ENCODE peak calls at places on chromosome 18, in four cellular contexts. N is A549, I is ACHN, U is lower lobe of right lung. F is an unnamed sample.
A peak's percentile ranks its signal among the peaks of the same experiment; 100 is the strongest.

GRCh38 chr18:29060349-29060748 is 883.4 kb upstream of the CDH2 start:
- DNase-seq in N (no peak), U (no peak), I (no peak), F (no peak)

GRCh38 chr18:46067431-46068007 is 4.5 kb downstream of the PSTPIP2 start:
- DNase-seq in I (no peak), N (no peak), U (no peak), F (no peak)

GRCh38 chr18:47345291-47345690 is 93.8 kb upstream of the SKOR2 start:
- DNase-seq in U (no peak), I (no peak), N (no peak), F (no peak)

GRCh38 chr18:36085195-36085594 is 17.8 kb upstream of the RPRD1A start:
- DNase-seq in U (no peak), I (no peak), N (no peak), F (no peak)

GRCh38 chr18:48860276-48861180 is 90.2 kb downstream of the SMAD7 start:
- DNase-seq in N (no peak), U (peak; percentile 24), I (no peak), F (no peak)

GRCh38 chr18:49111191-49111988 is 160.6 kb upstream of the SMAD7 start:
- DNase-seq in I (no peak), N (no peak), U (no peak), F (no peak)

GRCh38 chr18:74373428-74373827 is 57.8 kb downstream of the C18orf63 start:
- DNase-seq in U (no peak), N (no peak), I (no peak), F (no peak)

GRCh38 chr18:10457798-10458197 is 3.4 kb downstream of the APCDD1 start:
- DNase-seq in I (no peak), U (no peak), N (no peak), F (no peak)

GRCh38 chr18:68083131-68083530 is 566.6 kb upstream of the DSEL start:
- DNase-seq in N (no peak), I (no peak), U (no peak), F (no peak)

GRCh38 chr18:73785276-73785675 is 362.4 kb downstream of the FBXO15 start:
- DNase-seq in U (no peak), I (no peak), N (no peak), F (no peak)

GRCh38 chr18:26327062-26327461 is 100.8 kb downstream of the TAF4B start:
- DNase-seq in I (no peak), U (no peak), N (no peak), F (no peak)

GRCh38 chr18:74512321-74513053 is 16.3 kb downstream of the CNDP2 start:
- DNase-seq in U (no peak), I (no peak), N (no peak), F (peak; percentile 90)

GRCh38 chr18:62505669-62506494 is 16.9 kb upstream of the ZCCHC2 start:
- DNase-seq in U (no peak), N (no peak), I (peak; percentile 54), F (no peak)

GRCh38 chr18:52694804-52695203 is 354.8 kb downstream of the DCC start:
- DNase-seq in N (peak; percentile 3), I (peak; percentile 16), U (no peak), F (peak; percentile 47)

GRCh38 chr18:35072616-35073015 is 31.4 kb downstream of the MAPRE2 start:
- DNase-seq in N (no peak), I (no peak), U (no peak), F (no peak)

GRCh38 chr18:50707841-50708240 is 112.0 kb downstream of the MRO start:
- DNase-seq in N (no peak), I (no peak), U (no peak), F (no peak)

GRCh38 chr18:58476022-58476421 is 152.9 kb downstream of the ALPK2 start:
- DNase-seq in I (no peak), U (no peak), N (no peak), F (no peak)

GRCh38 chr18:48326901-48327675 is 82.1 kb downstream of the ZBTB7C start:
- DNase-seq in N (no peak), U (no peak), I (peak; percentile 58), F (no peak)

GRCh38 chr18:34493566-34494358 is 216.3 kb upstream of the DTNA start:
- DNase-seq in I (peak; percentile 4), N (no peak), U (peak; percentile 52), F (no peak)

GRCh38 chr18:45755936-45756335 is 32.0 kb downstream of the SLC14A1 start:
- DNase-seq in U (no peak), I (no peak), N (no peak), F (no peak)